ENCODE peak calls at places on chromosomes 13 and 19, in nine cellular contexts. One of them, this sample, is unnamed. For H3K36me3 and H3K4me1, the result is how much of the 10 kb centered on the place peaks cover.

GRCh38 chr13:40158218-40158617 is 502.8 kb downstream of the COG6 start:
- DNase-seq in Karpas-422: no peak
- DNase-seq in astrocyte: no peak
- DNase-seq in hepatocyte: no peak
- DNase-seq in GM23338: no peak
- DNase-seq in IMR-90: no peak
- DNase-seq in fibroblast of lung: no peak
- DNase-seq in neuronal stem cell: no peak
- DNase-seq in GM23248: peak
- DNase-seq in this sample: no peak

GRCh38 chr19:6421075-6422014 is 3.3 kb downstream of the KHSRP start:
- DNase-seq in fibroblast of lung: no peak
- DNase-seq in astrocyte: no peak
- DNase-seq in neuronal stem cell: no peak
- DNase-seq in Karpas-422: peak
- DNase-seq in hepatocyte: no peak
- DNase-seq in IMR-90: no peak
- DNase-seq in GM23248: no peak
- DNase-seq in GM23338: no peak
- DNase-seq in this sample: no peak

GRCh38 chr13:37680137-37680536 is 81.6 kb upstream of the POSTN start:
- DNase-seq in GM23248: no peak
- DNase-seq in astrocyte: no peak
- DNase-seq in hepatocyte: no peak
- DNase-seq in fibroblast of lung: no peak
- DNase-seq in GM23338: no peak
- DNase-seq in neuronal stem cell: no peak
- DNase-seq in Karpas-422: no peak
- DNase-seq in IMR-90: no peak
- DNase-seq in this sample: no peak

GRCh38 chr19:9941646-9942045 is 5.3 kb upstream of the OLFM2 start:
- DNase-seq in GM23248: peak
- DNase-seq in hepatocyte: no peak
- DNase-seq in IMR-90: no peak
- DNase-seq in fibroblast of lung: no peak
- DNase-seq in GM23338: no peak
- DNase-seq in astrocyte: no peak
- DNase-seq in neuronal stem cell: no peak
- DNase-seq in Karpas-422: no peak
- DNase-seq in this sample: no peak

GRCh38 chr13:63198076-63198475 is 1782.4 kb upstream of the PCDH20 start:
- DNase-seq in Karpas-422: no peak
- DNase-seq in GM23338: no peak
- DNase-seq in fibroblast of lung: peak
- DNase-seq in IMR-90: peak
- DNase-seq in hepatocyte: no peak
- DNase-seq in astrocyte: peak
- DNase-seq in neuronal stem cell: no peak
- DNase-seq in GM23248: peak
- DNase-seq in this sample: no peak

GRCh38 chr13:33927315-33927714 is 109.4 kb downstream of the RFC3 start:
- DNase-seq in fibroblast of lung: peak
- DNase-seq in hepatocyte: peak
- DNase-seq in IMR-90: peak
- DNase-seq in GM23338: no peak
- DNase-seq in Karpas-422: no peak
- DNase-seq in neuronal stem cell: no peak
- DNase-seq in GM23248: peak
- DNase-seq in astrocyte: peak
- DNase-seq in this sample: no peak

GRCh38 chr13:64801768-64802167 is 2428.4 kb downstream of the PCDH9 start:
- DNase-seq in fibroblast of lung: no peak
- DNase-seq in Karpas-422: no peak
- DNase-seq in astrocyte: no peak
- DNase-seq in neuronal stem cell: no peak
- DNase-seq in GM23338: no peak
- DNase-seq in hepatocyte: no peak
- DNase-seq in IMR-90: no peak
- DNase-seq in GM23248: no peak
- DNase-seq in this sample: no peak

GRCh38 chr13:111411186-111411858 is 90.9 kb downstream of the TEX29 start:
- DNase-seq in hepatocyte: no peak
- DNase-seq in astrocyte: no peak
- DNase-seq in fibroblast of lung: no peak
- DNase-seq in IMR-90: no peak
- DNase-seq in Karpas-422: no peak
- DNase-seq in neuronal stem cell: no peak
- DNase-seq in GM23248: no peak
- DNase-seq in GM23338: peak
- DNase-seq in this sample: no peak

GRCh38 chr13:94390881-94391280 is 88.6 kb downstream of the DCT start:
- DNase-seq in Karpas-422: no peak
- DNase-seq in astrocyte: peak
- DNase-seq in hepatocyte: no peak
- DNase-seq in IMR-90: peak
- DNase-seq in GM23248: peak
- DNase-seq in fibroblast of lung: peak
- DNase-seq in GM23338: no peak
- DNase-seq in neuronal stem cell: no peak
- DNase-seq in this sample: no peak

GRCh38 chr19:47380559-47380958 is 31.4 kb downstream of the DHX34 start:
- DNase-seq in fibroblast of lung: no peak
- DNase-seq in astrocyte: no peak
- DNase-seq in IMR-90: no peak
- DNase-seq in neuronal stem cell: no peak
- DNase-seq in hepatocyte: no peak
- DNase-seq in GM23248: no peak
- DNase-seq in GM23338: no peak
- DNase-seq in Karpas-422: peak
- DNase-seq in this sample: no peak
- H3K36me3 ChIP-seq in fibroblast of lung: under half
- H3K36me3 ChIP-seq in astrocyte: under half
- H3K36me3 ChIP-seq in IMR-90: half or more
- H3K36me3 ChIP-seq in neuronal stem cell: half or more
- H3K36me3 ChIP-seq in hepatocyte: under half
- H3K36me3 ChIP-seq in GM23248: under half
- H3K36me3 ChIP-seq in GM23338: under half
- H3K36me3 ChIP-seq in Karpas-422: under half
- H3K36me3 ChIP-seq in this sample: half or more

GRCh38 chr13:114151565-114152284 is 19.3 kb upstream of the RASA3 start:
- DNase-seq in Karpas-422: no peak
- DNase-seq in neuronal stem cell: no peak
- DNase-seq in hepatocyte: no peak
- DNase-seq in fibroblast of lung: peak
- DNase-seq in IMR-90: no peak
- DNase-seq in GM23338: no peak
- DNase-seq in GM23248: peak
- DNase-seq in astrocyte: no peak
- DNase-seq in this sample: no peak
- H3K4me1 ChIP-seq in Karpas-422: under half
- H3K4me1 ChIP-seq in neuronal stem cell: under half
- H3K4me1 ChIP-seq in hepatocyte: under half
- H3K4me1 ChIP-seq in fibroblast of lung: under half
- H3K4me1 ChIP-seq in IMR-90: under half
- H3K4me1 ChIP-seq in GM23338: under half
- H3K4me1 ChIP-seq in GM23248: under half
- H3K4me1 ChIP-seq in astrocyte: under half
- H3K4me1 ChIP-seq in this sample: under half

DNA sequence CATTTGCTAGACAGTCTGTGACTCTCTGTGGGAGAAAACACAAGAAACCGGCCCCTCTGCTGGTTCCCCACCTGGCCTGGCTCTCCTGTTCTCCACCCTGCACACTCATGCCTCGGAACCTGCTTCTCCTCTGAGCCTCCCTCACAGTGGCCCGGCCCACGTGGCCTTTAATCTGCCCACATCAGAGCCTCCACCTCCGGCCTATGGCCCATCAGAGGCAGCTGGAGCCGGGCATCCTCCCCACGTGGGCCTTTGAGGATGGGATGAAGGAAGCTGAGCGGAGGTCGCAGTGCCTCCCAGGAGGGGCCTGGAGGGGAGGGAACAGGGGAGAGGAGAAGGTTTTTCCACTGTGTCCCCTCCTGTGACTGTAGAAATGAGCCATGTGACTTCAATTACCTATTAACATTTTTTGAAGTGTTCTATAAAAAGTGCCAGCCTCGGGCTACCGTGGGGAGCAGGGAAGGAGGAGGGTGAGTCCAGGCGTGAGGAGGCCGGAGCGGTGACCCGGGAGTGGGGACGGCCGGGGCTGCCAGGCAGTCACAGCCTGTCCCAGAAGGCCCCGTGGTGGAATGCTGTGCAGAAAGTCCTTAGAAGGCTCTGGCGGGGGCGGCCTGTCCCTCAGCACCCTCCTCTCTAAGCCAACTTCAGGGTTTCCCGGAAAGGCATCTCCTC is 24.6 kb upstream of the SLC1A5 start:
- DNase-seq in GM23248: no peak
- DNase-seq in neuronal stem cell: no peak
- DNase-seq in GM23338: no peak
- DNase-seq in Karpas-422: no peak
- DNase-seq in IMR-90: no peak
- DNase-seq in astrocyte: no peak
- DNase-seq in fibroblast of lung: no peak
- DNase-seq in hepatocyte: no peak
- DNase-seq in this sample: no peak
- H2AFZ ChIP-seq in GM23248: no peak
- H2AFZ ChIP-seq in neuronal stem cell: peak
- H2AFZ ChIP-seq in GM23338: peak
- H2AFZ ChIP-seq in Karpas-422: no peak
- H2AFZ ChIP-seq in IMR-90: peak
- H2AFZ ChIP-seq in astrocyte: peak
- H2AFZ ChIP-seq in fibroblast of lung: no peak
- H2AFZ ChIP-seq in hepatocyte: no peak
- H2AFZ ChIP-seq in this sample: no peak

GRCh38 chr13:78420814-78421213 is 182.5 kb downstream of the POU4F1 start:
- DNase-seq in GM23338: no peak
- DNase-seq in Karpas-422: no peak
- DNase-seq in hepatocyte: no peak
- DNase-seq in fibroblast of lung: no peak
- DNase-seq in IMR-90: no peak
- DNase-seq in astrocyte: no peak
- DNase-seq in neuronal stem cell: no peak
- DNase-seq in GM23248: no peak
- DNase-seq in this sample: no peak
- H3K36me3 ChIP-seq in GM23338: under half
- H3K36me3 ChIP-seq in Karpas-422: under half
- H3K36me3 ChIP-seq in hepatocyte: under half
- H3K36me3 ChIP-seq in fibroblast of lung: under half
- H3K36me3 ChIP-seq in IMR-90: under half
- H3K36me3 ChIP-seq in astrocyte: under half
- H3K36me3 ChIP-seq in neuronal stem cell: under half
- H3K36me3 ChIP-seq in GM23248: under half
- H3K36me3 ChIP-seq in this sample: under half

GRCh38 chr19:38695832-38696732 is 48.2 kb downstream of the CAPN12 start:
- DNase-seq in GM23338: no peak
- DNase-seq in Karpas-422: no peak
- DNase-seq in IMR-90: no peak
- DNase-seq in hepatocyte: no peak
- DNase-seq in astrocyte: no peak
- DNase-seq in GM23248: no peak
- DNase-seq in fibroblast of lung: no peak
- DNase-seq in neuronal stem cell: no peak
- DNase-seq in this sample: no peak
- H3K4me1 ChIP-seq in GM23338: under half
- H3K4me1 ChIP-seq in Karpas-422: under half
- H3K4me1 ChIP-seq in IMR-90: under half
- H3K4me1 ChIP-seq in hepatocyte: half or more
- H3K4me1 ChIP-seq in astrocyte: under half
- H3K4me1 ChIP-seq in GM23248: under half
- H3K4me1 ChIP-seq in fibroblast of lung: under half
- H3K4me1 ChIP-seq in neuronal stem cell: half or more
- H3K4me1 ChIP-seq in this sample: under half

DNA sequence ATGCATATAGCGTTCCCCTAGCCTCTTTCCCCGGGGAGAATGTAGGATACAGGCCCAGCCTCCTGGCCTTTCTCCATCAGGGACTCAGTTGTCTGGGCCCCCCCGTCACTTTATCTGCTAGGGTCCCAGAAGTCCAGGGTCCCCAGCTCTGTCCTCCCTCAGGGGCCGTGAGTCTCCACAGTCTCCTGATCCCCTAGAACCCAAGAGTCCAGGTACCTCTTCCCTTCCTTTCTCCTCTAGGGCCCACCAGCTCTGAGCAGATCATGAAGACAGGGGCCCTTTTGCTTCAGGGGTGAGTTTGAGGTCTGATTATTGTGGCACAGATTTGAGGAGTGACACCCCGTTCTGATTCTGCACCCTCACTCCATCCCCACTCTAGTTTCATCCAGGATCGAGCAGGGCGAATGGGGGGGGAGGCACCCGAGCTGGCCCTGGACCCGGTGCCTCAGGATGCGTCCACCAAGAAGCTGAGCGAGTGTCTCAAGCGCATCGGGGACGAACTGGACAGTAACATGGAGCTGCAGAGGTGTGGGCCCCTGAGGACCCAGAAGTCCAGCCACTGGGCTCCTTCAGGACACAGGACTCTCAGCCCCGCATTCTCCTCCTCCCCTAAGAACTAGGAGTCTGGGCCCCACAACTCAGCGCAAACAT is 758 bp downstream of the BAX start:
- DNase-seq in Karpas-422: peak
- DNase-seq in fibroblast of lung: no peak
- DNase-seq in GM23338: no peak
- DNase-seq in hepatocyte: no peak
- DNase-seq in neuronal stem cell: no peak
- DNase-seq in IMR-90: no peak
- DNase-seq in GM23248: no peak
- DNase-seq in astrocyte: no peak
- DNase-seq in this sample: no peak
- H2AFZ ChIP-seq in Karpas-422: no peak
- H2AFZ ChIP-seq in fibroblast of lung: no peak
- H2AFZ ChIP-seq in GM23338: no peak
- H2AFZ ChIP-seq in hepatocyte: peak
- H2AFZ ChIP-seq in neuronal stem cell: peak
- H2AFZ ChIP-seq in IMR-90: peak
- H2AFZ ChIP-seq in GM23248: peak
- H2AFZ ChIP-seq in astrocyte: peak
- H2AFZ ChIP-seq in this sample: no peak

This sample was measured in OCI-LY7.